ENCODE peak calls at places on chromosomes 16 and 17, in nine cellular contexts. Y is hepatic stellate cell, D is germinal center, V is tibial nerve, Q is GM20000, H is posterior vena cava, G is activated T-cell treated with anti-CD3 and anti-CD28 coated beads for 1 hour, E is HT1080, O is lower leg skin. L is an unnamed sample.

GRCh38 chr16:2436110-2436509 is 6.9 kb downstream of the CCNF start:
- DNase-seq in Y (no peak), D (no peak), V (no peak), Q (no peak), H (peak; percentile 32), G (no peak), E (no peak), O (peak; percentile 48), L (peak; percentile 11)

GRCh38 chr17:410674-411401 is 58.2 kb upstream of the RPH3AL start:
- DNase-seq in Y (no peak), D (no peak), V (no peak), Q (no peak), H (no peak), G (no peak), E (peak; percentile 26), O (no peak), L (peak; percentile 82)

GRCh38 chr17:78174332-78174869 is 6.0 kb downstream of the SYNGR2 start:
- DNase-seq in Y (no peak), D (no peak), V (peak; percentile 39), Q (no peak), H (peak; percentile 93), G (no peak), E (no peak), O (peak; percentile 73), L (no peak)

GRCh38 chr16:84007946-84008345 is 34.6 kb downstream of the SLC38A8 start:
- DNase-seq in Y (no peak), D (no peak), V (no peak), Q (no peak), H (no peak), G (no peak), E (no peak), O (no peak), L (no peak)

GRCh38 chr17:57574040-57574513 is 171.0 kb downstream of the CCDC182 start:
- DNase-seq in Y (no peak), D (no peak), V (peak; percentile 49), Q (no peak), H (no peak), G (no peak), E (no peak), O (no peak), L (no peak)

GRCh38 chr16:72247821-72248253 is 75.9 kb upstream of the PMFBP1 start:
- DNase-seq in Y (peak; percentile 11), D (no peak), V (peak; percentile 15), Q (no peak), H (no peak), G (no peak), E (peak; percentile 5), O (peak; percentile 63), L (no peak)

GRCh38 chr17:80248894-80249710 is 11.6 kb upstream of the RNF213 start:
- DNase-seq in Y (no peak), D (no peak), V (no peak), Q (no peak), H (no peak), G (no peak), E (no peak), O (no peak), L (no peak)

GRCh38 chr16:69367980-69368379 is 16.4 kb upstream of the TMED6 start:
- DNase-seq in Y (no peak), D (no peak), V (no peak), Q (no peak), H (no peak), G (no peak), E (peak; percentile 45), O (no peak), L (no peak)

GRCh38 chr17:67132366-67132765 is 88.0 kb downstream of the CACNG1 start:
- DNase-seq in Y (no peak), D (no peak), V (no peak), Q (no peak), H (no peak), G (no peak), E (no peak), O (no peak), L (peak; percentile 69)

GRCh38 chr17:79503440-79503839 is 107.4 kb downstream of the RBFOX3 start:
- DNase-seq in Y (no peak), D (no peak), V (no peak), Q (no peak), H (no peak), G (no peak), E (no peak), O (no peak), L (no peak)

GRCh38 chr16:73329363-73330306 is 281.7 kb upstream of the ZFHX3 start:
- DNase-seq in Y (no peak), D (no peak), V (no peak), Q (no peak), H (no peak), G (no peak), E (no peak), O (no peak), L (no peak)

GRCh38 chr17:29002811-29003210 is 3.0 kb downstream of the SEZ6 start:
- DNase-seq in Y (no peak), D (no peak), V (no peak), Q (no peak), H (no peak), G (no peak), E (no peak), O (no peak), L (no peak)

GRCh38 chr17:41061969-41062368 is 2.1 kb upstream of the KRTAP2-3 start:
- DNase-seq in Y (peak; percentile 87), D (no peak), V (no peak), Q (no peak), H (no peak), G (no peak), E (peak; percentile 80), O (no peak), L (no peak)